ENCODE peak calls at places on chromosomes 1 and 21, in six cellular contexts. One of them, this sample, is unnamed.

GRCh38 chr1:35726814-35727433 is 8.2 kb upstream of the C1orf216 start:
- DNase-seq in activated naive CD4-positive, alpha-beta T cell: no peak
- DNase-seq in psoas muscle: peak; percentile 66
- DNase-seq in hepatic stellate cell: peak; percentile 62
- DNase-seq in SW 1271: peak; percentile 25
- DNase-seq in activated T-cell treated with anti-CD3 and anti-CD28 coated beads for 48 hours: no peak
- DNase-seq in this sample: peak; percentile 61

GRCh38 chr21:14687277-14687642 is 141.1 kb upstream of the SAMSN1 start:
- DNase-seq in activated naive CD4-positive, alpha-beta T cell: no peak
- DNase-seq in psoas muscle: no peak
- DNase-seq in hepatic stellate cell: no peak
- DNase-seq in SW 1271: no peak
- DNase-seq in activated T-cell treated with anti-CD3 and anti-CD28 coated beads for 48 hours: no peak
- DNase-seq in this sample: peak; percentile 36

GRCh38 chr1:67771152-67771551 is 62.1 kb downstream of the GNG12 start:
- DNase-seq in activated naive CD4-positive, alpha-beta T cell: no peak
- DNase-seq in psoas muscle: no peak
- DNase-seq in hepatic stellate cell: no peak
- DNase-seq in SW 1271: no peak
- DNase-seq in activated T-cell treated with anti-CD3 and anti-CD28 coated beads for 48 hours: no peak
- DNase-seq in this sample: peak; percentile 86

GRCh38 chr1:223010552-223011229 is 132.4 kb downstream of the TLR5 start:
- DNase-seq in activated naive CD4-positive, alpha-beta T cell: no peak
- DNase-seq in psoas muscle: no peak
- DNase-seq in hepatic stellate cell: no peak
- DNase-seq in SW 1271: no peak
- DNase-seq in activated T-cell treated with anti-CD3 and anti-CD28 coated beads for 48 hours: no peak
- DNase-seq in this sample: peak; percentile 32

GRCh38 chr1:168220470-168220871 is 5.3 kb upstream of the SFT2D2 start:
- DNase-seq in activated naive CD4-positive, alpha-beta T cell: no peak
- DNase-seq in psoas muscle: no peak
- DNase-seq in hepatic stellate cell: no peak
- DNase-seq in SW 1271: no peak
- DNase-seq in activated T-cell treated with anti-CD3 and anti-CD28 coated beads for 48 hours: no peak
- DNase-seq in this sample: no peak

GRCh38 chr1:227816750-227817446 is 1.4 kb downstream of the PRSS38 start:
- DNase-seq in activated naive CD4-positive, alpha-beta T cell: no peak
- DNase-seq in psoas muscle: no peak
- DNase-seq in hepatic stellate cell: no peak
- DNase-seq in SW 1271: no peak
- DNase-seq in activated T-cell treated with anti-CD3 and anti-CD28 coated beads for 48 hours: no peak
- DNase-seq in this sample: no peak

GRCh38 chr1:245091171-245091621 is 63.6 kb upstream of the KIF26B start:
- DNase-seq in activated naive CD4-positive, alpha-beta T cell: no peak
- DNase-seq in psoas muscle: no peak
- DNase-seq in hepatic stellate cell: no peak
- DNase-seq in SW 1271: no peak
- DNase-seq in activated T-cell treated with anti-CD3 and anti-CD28 coated beads for 48 hours: no peak
- DNase-seq in this sample: no peak

GRCh38 chr1:198754670-198755069 is 115.8 kb downstream of the PTPRC start:
- DNase-seq in activated naive CD4-positive, alpha-beta T cell: no peak
- DNase-seq in psoas muscle: no peak
- DNase-seq in hepatic stellate cell: no peak
- DNase-seq in SW 1271: no peak
- DNase-seq in activated T-cell treated with anti-CD3 and anti-CD28 coated beads for 48 hours: no peak
- DNase-seq in this sample: no peak

GRCh38 chr1:32892368-32893197 is 6.3 kb downstream of the HPCA start:
- DNase-seq in activated naive CD4-positive, alpha-beta T cell: no peak
- DNase-seq in psoas muscle: peak; percentile 59
- DNase-seq in hepatic stellate cell: peak; percentile 75
- DNase-seq in SW 1271: no peak
- DNase-seq in activated T-cell treated with anti-CD3 and anti-CD28 coated beads for 48 hours: peak; percentile 67
- DNase-seq in this sample: no peak

GRCh38 chr1:61742620-61743431 is 546 bp downstream of the PATJ start:
- DNase-seq in activated naive CD4-positive, alpha-beta T cell: no peak
- DNase-seq in psoas muscle: peak; percentile 77
- DNase-seq in hepatic stellate cell: peak; percentile 52
- DNase-seq in SW 1271: peak; percentile 26
- DNase-seq in activated T-cell treated with anti-CD3 and anti-CD28 coated beads for 48 hours: no peak
- DNase-seq in this sample: peak; percentile 26

GRCh38 chr1:226026833-226027232 is 27.7 kb upstream of the SDE2 start:
- DNase-seq in activated naive CD4-positive, alpha-beta T cell: no peak
- DNase-seq in psoas muscle: no peak
- DNase-seq in hepatic stellate cell: no peak
- DNase-seq in SW 1271: no peak
- DNase-seq in activated T-cell treated with anti-CD3 and anti-CD28 coated beads for 48 hours: no peak
- DNase-seq in this sample: no peak

GRCh38 chr1:1347663-1348419 is 1.4 kb downstream of the DVL1 start:
- DNase-seq in activated naive CD4-positive, alpha-beta T cell: no peak
- DNase-seq in psoas muscle: peak; percentile 79
- DNase-seq in hepatic stellate cell: no peak
- DNase-seq in SW 1271: no peak
- DNase-seq in activated T-cell treated with anti-CD3 and anti-CD28 coated beads for 48 hours: no peak
- DNase-seq in this sample: peak; percentile 31

GRCh38 chr1:215076312-215076711 is 6.2 kb upstream of the KCNK2 start:
- DNase-seq in activated naive CD4-positive, alpha-beta T cell: no peak
- DNase-seq in psoas muscle: no peak
- DNase-seq in hepatic stellate cell: no peak
- DNase-seq in SW 1271: peak; percentile 4
- DNase-seq in activated T-cell treated with anti-CD3 and anti-CD28 coated beads for 48 hours: no peak
- DNase-seq in this sample: peak; percentile 52

GRCh38 chr1:167105150-167105840 is 11.4 kb downstream of the STYXL2 start:
- DNase-seq in activated naive CD4-positive, alpha-beta T cell: no peak
- DNase-seq in psoas muscle: no peak
- DNase-seq in hepatic stellate cell: no peak
- DNase-seq in SW 1271: no peak
- DNase-seq in activated T-cell treated with anti-CD3 and anti-CD28 coated beads for 48 hours: no peak
- DNase-seq in this sample: peak; percentile 4

GRCh38 chr1:6396998-6397397 is 3.4 kb upstream of the ACOT7 start:
- DNase-seq in activated naive CD4-positive, alpha-beta T cell: no peak
- DNase-seq in psoas muscle: no peak
- DNase-seq in hepatic stellate cell: no peak
- DNase-seq in SW 1271: peak; percentile 9
- DNase-seq in activated T-cell treated with anti-CD3 and anti-CD28 coated beads for 48 hours: no peak
- DNase-seq in this sample: no peak

GRCh38 chr1:225849905-225850304 is 32.3 kb downstream of the TMEM63A start:
- DNase-seq in activated naive CD4-positive, alpha-beta T cell: no peak
- DNase-seq in psoas muscle: peak; percentile 73
- DNase-seq in hepatic stellate cell: no peak
- DNase-seq in SW 1271: no peak
- DNase-seq in activated T-cell treated with anti-CD3 and anti-CD28 coated beads for 48 hours: no peak
- DNase-seq in this sample: no peak

GRCh38 chr1:28173151-28173979 is 3.1 kb downstream of the PTAFR start:
- DNase-seq in activated naive CD4-positive, alpha-beta T cell: no peak
- DNase-seq in psoas muscle: peak; percentile 40
- DNase-seq in hepatic stellate cell: no peak
- DNase-seq in SW 1271: no peak
- DNase-seq in activated T-cell treated with anti-CD3 and anti-CD28 coated beads for 48 hours: no peak
- DNase-seq in this sample: no peak

GRCh38 chr1:43048601-43049011 is 89.9 kb upstream of the SLC2A1 start:
- DNase-seq in activated naive CD4-positive, alpha-beta T cell: no peak
- DNase-seq in psoas muscle: no peak
- DNase-seq in hepatic stellate cell: no peak
- DNase-seq in SW 1271: no peak
- DNase-seq in activated T-cell treated with anti-CD3 and anti-CD28 coated beads for 48 hours: no peak
- DNase-seq in this sample: no peak

GRCh38 chr1:158177705-158178450 is 2.8 kb upstream of the CD1D start:
- DNase-seq in activated naive CD4-positive, alpha-beta T cell: no peak
- DNase-seq in psoas muscle: peak; percentile 96
- DNase-seq in hepatic stellate cell: peak; percentile 27
- DNase-seq in SW 1271: no peak
- DNase-seq in activated T-cell treated with anti-CD3 and anti-CD28 coated beads for 48 hours: peak; percentile 26
- DNase-seq in this sample: peak; percentile 46

GRCh38 chr1:162003061-162003824 is 20.4 kb downstream of the OLFML2B start:
- DNase-seq in activated naive CD4-positive, alpha-beta T cell: no peak
- DNase-seq in psoas muscle: peak; percentile 88
- DNase-seq in hepatic stellate cell: no peak
- DNase-seq in SW 1271: no peak
- DNase-seq in activated T-cell treated with anti-CD3 and anti-CD28 coated beads for 48 hours: no peak
- DNase-seq in this sample: peak; percentile 99

GRCh38 chr1:182329471-182329870 is 62.1 kb downstream of the GLUL start:
- DNase-seq in activated naive CD4-positive, alpha-beta T cell: no peak
- DNase-seq in psoas muscle: no peak
- DNase-seq in hepatic stellate cell: no peak
- DNase-seq in SW 1271: no peak
- DNase-seq in activated T-cell treated with anti-CD3 and anti-CD28 coated beads for 48 hours: no peak
- DNase-seq in this sample: no peak

GRCh38 chr1:237879195-237879594 is 11.5 kb downstream of the ZP4 start:
- DNase-seq in activated naive CD4-positive, alpha-beta T cell: no peak
- DNase-seq in psoas muscle: no peak
- DNase-seq in hepatic stellate cell: no peak
- DNase-seq in SW 1271: peak; percentile 5
- DNase-seq in activated T-cell treated with anti-CD3 and anti-CD28 coated beads for 48 hours: no peak
- DNase-seq in this sample: peak; percentile 71

GRCh38 chr1:17617787-17618557 is 78.5 kb downstream of the ARHGEF10L start:
- DNase-seq in activated naive CD4-positive, alpha-beta T cell: no peak
- DNase-seq in psoas muscle: peak; percentile 91
- DNase-seq in hepatic stellate cell: peak; percentile 97
- DNase-seq in SW 1271: no peak
- DNase-seq in activated T-cell treated with anti-CD3 and anti-CD28 coated beads for 48 hours: no peak
- DNase-seq in this sample: peak; percentile 31